ENCODE peak calls at places on chromosomes 6 and 20, in four cellular contexts. L is ovary, H is lower lobe of right lung, M is suprapubic skin. I is an unnamed sample.

GRCh38 chr6:455006-455585 is 63.5 kb downstream of the IRF4 start:
- DNase-seq in L (no peak), H (no peak), M (no peak), I (no peak)

GRCh38 chr20:33732166-33732970 is 572 bp downstream of the ZNF341 start:
- DNase-seq in H (peak; percentile 93), M (peak; percentile 89), L (no peak), I (peak; percentile 92)

GRCh38 chr6:80338201-80338836 is 231.8 kb downstream of the BCKDHB start:
- DNase-seq in H (peak; percentile 75), L (peak; percentile 28), M (no peak), I (peak; percentile 77)

GRCh38 chr6:7528565-7528964 is 12.9 kb upstream of the DSP start:
- DNase-seq in M (no peak), L (no peak), H (no peak), I (no peak)

GRCh38 chr6:100371591-100371990 is 93.1 kb downstream of the SIM1 start:
- DNase-seq in L (no peak), M (no peak), H (no peak), I (no peak)

GRCh38 chr6:147604373-147604772 is 95.9 kb downstream of the SAMD5 start:
- DNase-seq in H (no peak), L (no peak), M (no peak), I (no peak)

GRCh38 chr6:109579361-109579760 is 96.3 kb upstream of the ZBTB24 start:
- DNase-seq in M (no peak), H (no peak), L (no peak), I (no peak)

GRCh38 chr6:29953001-29953436 is 10.7 kb downstream of the HLA-A start:
- DNase-seq in H (no peak), M (no peak), L (no peak), I (no peak)

GRCh38 chr6:498795-499231 is 107.3 kb downstream of the IRF4 start:
- DNase-seq in L (no peak), H (no peak), M (no peak), I (no peak)

GRCh38 chr6:82875573-82876185 is 190.0 kb downstream of the UBE3D start:
- DNase-seq in M (no peak), L (no peak), H (no peak), I (no peak)

GRCh38 chr20:1467082-1467354 is 369 bp upstream of the NSFL1C start:
- DNase-seq in H (no peak), L (no peak), M (no peak), I (no peak)

GRCh38 chr20:52596261-52596660 is 375.9 kb upstream of the TSHZ2 start:
- DNase-seq in L (no peak), H (no peak), M (no peak), I (no peak)

GRCh38 chr6:88376759-88377387 is 210.7 kb upstream of the CNR1 start:
- DNase-seq in M (no peak), L (no peak), H (no peak), I (no peak)

GRCh38 chr6:160035693-160036330 is 66.9 kb downstream of the IGF2R start:
- DNase-seq in L (no peak), M (no peak), H (no peak), I (no peak)

GRCh38 chr6:148758492-148758891 is 11.7 kb downstream of the UST start:
- DNase-seq in M (no peak), L (no peak), H (no peak), I (peak; percentile 66)

GRCh38 chr6:147973806-147974205 is 368.8 kb upstream of the SASH1 start:
- DNase-seq in M (no peak), L (no peak), H (no peak), I (no peak)

GRCh38 chr6:9361749-9362148 is 926.4 kb upstream of the SLC35B3 start:
- DNase-seq in H (no peak), M (no peak), L (no peak), I (no peak)

GRCh38 chr20:52105045-52105572 is 86.5 kb downstream of the ZFP64 start:
- DNase-seq in L (peak; percentile 33), M (peak; percentile 69), H (no peak), I (peak; percentile 43)

GRCh38 chr6:33820243-33820642 is 16.4 kb upstream of the MLN start:
- DNase-seq in L (no peak), H (no peak), M (no peak), I (no peak)

GRCh38 chr20:36468149-36469000 is 72.9 kb upstream of the MYL9 start:
- DNase-seq in L (no peak), H (no peak), M (no peak), I (peak; percentile 80)

GRCh38 chr6:124907596-124907995 is 54.6 kb upstream of the RNF217 start:
- DNase-seq in H (no peak), M (no peak), L (no peak), I (no peak)

GRCh38 chr6:33172307-33173227 is 19.7 kb downstream of the COL11A2 start:
- DNase-seq in L (no peak), M (no peak), H (no peak), I (peak; percentile 24)

GRCh38 chr20:18672826-18673225 is 85.0 kb downstream of the DTD1 start:
- DNase-seq in M (no peak), H (no peak), L (no peak), I (no peak)

GRCh38 chr6:17886891-17887290 is 100.5 kb downstream of the KIF13A start:
- DNase-seq in M (no peak), H (no peak), L (no peak), I (no peak)

GRCh38 chr20:58716476-58717277 is 24.1 kb downstream of the NPEPL1 start:
- DNase-seq in L (peak; percentile 17), M (peak; percentile 57), H (no peak), I (no peak)

GRCh38 chr6:156779206-156780116 is 2.3 kb downstream of the ARID1B start:
- DNase-seq in L (peak; percentile 73), M (peak; percentile 72), H (peak; percentile 68), I (peak; percentile 52)

GRCh38 chr6:25872804-25873203 is 1.2 kb downstream of the SLC17A3 start:
- DNase-seq in L (no peak), M (no peak), H (no peak), I (no peak)

GRCh38 chr20:45946149-45946970 is 11.9 kb downstream of the PCIF1 start:
- DNase-seq in L (peak; percentile 83), H (peak; percentile 69), M (peak; percentile 78), I (peak; percentile 90)

GRCh38 chr20:4220352-4220751 is 205.0 kb upstream of the RNF24 start:
- DNase-seq in L (no peak), H (no peak), M (no peak), I (no peak)

GRCh38 chr6:98827295-98828159 is 6.8 kb upstream of the POU3F2 start:
- DNase-seq in L (no peak), H (no peak), M (no peak), I (no peak)

GRCh38 chr6:1377526-1378223 is 11.7 kb upstream of the FOXF2 start:
- DNase-seq in M (no peak), L (no peak), H (no peak), I (no peak)

GRCh38 chr6:31888281-31889258 is 8.9 kb downstream of the EHMT2 start:
- DNase-seq in M (no peak), H (no peak), L (no peak), I (peak; percentile 31)

GRCh38 chr6:156950084-156950483 is 172.9 kb downstream of the ARID1B start:
- DNase-seq in H (no peak), L (no peak), M (no peak), I (no peak)

GRCh38 chr20:4067600-4068261 is 52.4 kb upstream of the RNF24 start:
- DNase-seq in M (no peak), L (no peak), H (no peak), I (no peak)

DNA sequence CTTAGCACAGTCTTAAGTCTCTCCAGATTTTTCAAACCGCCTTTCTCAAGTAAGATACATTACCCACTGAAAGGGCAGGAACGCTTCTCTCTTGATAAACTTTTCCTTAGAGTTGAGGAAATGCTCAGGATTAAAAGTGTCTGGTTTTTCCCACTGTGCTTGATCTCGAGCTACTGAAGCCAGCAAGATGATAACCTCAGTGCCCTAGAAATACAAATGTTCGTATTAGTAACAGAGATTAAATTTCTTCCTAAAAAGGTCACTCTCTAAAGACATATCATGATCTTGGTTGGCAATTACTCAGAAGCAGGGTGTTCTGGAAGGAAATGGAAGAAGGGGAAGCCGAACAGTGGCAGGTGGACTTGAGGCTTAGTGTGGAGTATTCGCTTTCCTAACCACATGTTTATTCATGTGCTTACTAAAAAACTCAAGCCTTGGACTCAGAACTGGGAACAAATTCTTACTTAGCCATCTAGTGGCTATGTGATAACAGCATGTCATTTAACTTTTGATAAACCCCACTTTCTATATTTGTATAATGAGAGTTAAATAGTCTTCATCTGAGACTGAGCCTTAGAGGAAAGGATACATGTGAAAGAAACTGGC is 20.1 kb downstream of the C6orf141 start:
- DNase-seq in M (no peak), H (no peak), L (no peak), I (no peak)
- TF ChIP-seq CTCF in M (no peak), H (no peak), L (no peak), I (no peak)

GRCh38 chr6:13831623-13832022 is 17.3 kb upstream of the MCUR1 start:
- DNase-seq in H (no peak), M (no peak), L (no peak), I (no peak)
- H3K27ac ChIP-seq in H (no peak overlapping the region), M (no peak overlapping the region), L (no peak overlapping the region), I (no peak overlapping the region)

DNA sequence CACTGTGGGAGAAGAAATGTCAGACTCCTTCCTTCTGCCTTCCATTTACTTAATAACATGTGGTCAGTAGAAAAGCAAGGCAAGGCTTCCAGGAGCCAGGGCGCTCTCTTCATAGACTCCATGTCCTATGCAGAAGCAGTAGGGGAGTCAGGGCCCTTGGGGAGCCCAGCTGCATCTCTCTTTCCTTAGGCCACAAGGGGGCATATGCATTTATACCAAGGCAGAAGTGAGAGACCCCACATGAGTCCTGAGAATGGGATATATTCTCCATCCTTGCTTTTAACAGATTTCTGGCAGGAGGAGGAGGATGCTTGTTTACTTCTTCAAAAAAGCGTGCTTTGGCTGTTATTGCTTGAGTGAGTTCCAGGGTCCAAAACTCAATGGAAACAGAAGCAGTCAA is 198.5 kb downstream of the HIVEP2 start:
- DNase-seq in H (no peak), L (no peak), M (no peak), I (no peak)
- TF ChIP-seq CTCF in H (peak; percentile 43), L (no peak), M (no peak), I (no peak)

GRCh38 chr6:121806116-121806515 is 370.7 kb downstream of the GJA1 start:
- DNase-seq in L (no peak), M (no peak), H (no peak), I (no peak)

GRCh38 chr6:121811106-121811505 is 375.7 kb downstream of the GJA1 start:
- DNase-seq in L (no peak), M (no peak), H (no peak), I (no peak)

GRCh38 chr6:121816361-121816760 is 380.9 kb downstream of the GJA1 start:
- DNase-seq in L (no peak), M (no peak), H (no peak), I (no peak)

GRCh38 chr6:121809211-121809610 is 373.8 kb downstream of the GJA1 start:
- DNase-seq in L (no peak), M (no peak), H (no peak), I (no peak)

DNA sequence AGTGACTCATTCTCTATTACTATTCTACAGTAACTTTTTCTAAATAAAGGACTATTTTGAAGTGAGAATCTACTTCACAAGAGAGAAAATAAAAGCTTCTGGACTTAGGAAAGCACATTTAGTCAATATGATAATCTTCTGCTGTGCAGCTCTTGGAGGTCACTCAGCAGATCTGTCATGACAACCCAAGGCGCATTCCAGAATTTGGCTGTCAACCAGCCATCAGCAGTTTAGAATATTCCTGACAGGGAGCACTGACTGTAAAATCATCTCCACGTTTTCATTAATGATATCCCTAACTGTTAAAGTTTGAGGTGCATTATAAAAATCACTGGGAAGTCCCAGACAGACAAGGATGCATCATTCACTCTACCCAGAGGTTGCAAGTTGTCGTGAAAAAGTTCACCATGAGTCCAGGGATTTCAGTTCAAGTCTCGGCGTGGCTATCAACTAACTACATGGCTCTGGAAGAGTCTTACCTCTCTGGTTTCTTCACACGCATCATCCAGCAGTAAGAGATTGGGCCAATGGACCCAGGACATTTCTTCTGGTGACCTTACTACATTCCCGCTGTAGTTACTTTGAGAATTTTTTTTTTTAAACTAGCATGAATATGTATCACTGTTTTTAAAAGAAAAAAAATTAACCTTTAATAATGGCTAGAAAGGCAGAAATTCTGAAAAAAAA is 375.0 kb downstream of the GJA1 start:
- DNase-seq in H (no peak), M (no peak), L (no peak), I (no peak)
- H3K27ac ChIP-seq in H (no peak overlapping the region), M (no peak overlapping the region), L (no peak overlapping the region), I (no peak overlapping the region)